ENCODE peak calls at places on chromosomes 11 and 22, in six cellular contexts. G, L, H, A, K and D are unnamed samples.

GRCh38 chr11:116835791-116836647 is 1.4 kb downstream of the APOA1 start:
- DNase-seq in G (peak), L (peak), H (peak), A (peak), K (peak), D (peak)

GRCh38 chr22:26610983-26611382 is 6.8 kb downstream of the CRYBB1 start:
- DNase-seq in G (no peak), L (no peak), H (no peak), A (no peak), K (no peak), D (no peak)

GRCh38 chr11:96162816-96163499 is 180.0 kb downstream of the MAML2 start:
- DNase-seq in G (no peak), L (no peak), H (no peak), A (no peak), K (no peak), D (no peak)

GRCh38 chr22:30947163-30947820 is 21.3 kb downstream of the MORC2 start:
- DNase-seq in G (no peak), L (no peak), H (peak), A (no peak), K (no peak), D (no peak)

GRCh38 chr11:73106347-73106746 is 35.8 kb downstream of the FCHSD2 start:
- DNase-seq in G (no peak), L (no peak), H (no peak), A (no peak), K (no peak), D (no peak)

GRCh38 chr22:24156146-24156914 is 25.0 kb upstream of the SUSD2 start:
- DNase-seq in G (peak), L (peak), H (no peak), A (peak), K (no peak), D (peak)

GRCh38 chr22:41870786-41871185 is 37.9 kb downstream of the SREBF2 start:
- DNase-seq in G (no peak), L (no peak), H (no peak), A (no peak), K (no peak), D (no peak)

GRCh38 chr11:117034901-117035300 is 63.3 kb downstream of the SIK3 start:
- DNase-seq in G (no peak), L (no peak), H (no peak), A (no peak), K (no peak), D (no peak)

GRCh38 chr11:77071671-77072605 is 5.2 kb downstream of the CAPN5 start:
- DNase-seq in G (no peak), L (no peak), H (no peak), A (no peak), K (no peak), D (no peak)

GRCh38 chr22:50146440-50147228 is 23.9 kb upstream of the PANX2 start:
- DNase-seq in G (no peak), L (no peak), H (no peak), A (peak), K (no peak), D (no peak)

GRCh38 chr22:20977516-20978170 is 4.5 kb upstream of the LZTR1 start:
- DNase-seq in G (no peak), L (no peak), H (no peak), A (no peak), K (no peak), D (no peak)

GRCh38 chr22:24942301-24942700 is 4.2 kb downstream of the LHFPL7 start:
- DNase-seq in G (no peak), L (no peak), H (no peak), A (no peak), K (no peak), D (no peak)

GRCh38 chr22:29079218-29079901 is 6.5 kb downstream of the KREMEN1 start:
- DNase-seq in G (no peak), L (no peak), H (no peak), A (peak), K (no peak), D (no peak)